ENCODE peak calls at places on chromosomes 11 and 22, in ten cellular contexts. K, A, J, S, R, M, X, D, E and Y are unnamed samples.

GRCh38 chr11:6991227-6991626 is 28.9 kb downstream of the ZNF214 start:
- DNase-seq in S (no peak), X (no peak), M (no peak), J (no peak), K (no peak), A (no peak), D (no peak), E (no peak), R (no peak), Y (no peak)

GRCh38 chr22:41512421-41513194 is 31.7 kb downstream of the POLR3H start:
- DNase-seq in X (no peak), D (peak; percentile 50), M (no peak), R (no peak), J (peak; percentile 79), S (peak; percentile 84), E (no peak), K (no peak), A (no peak), Y (peak; percentile 46)

GRCh38 chr11:19027829-19028595 is 32.5 kb downstream of the MRGPRX2 start:
- DNase-seq in E (peak; percentile 1), M (no peak), S (peak; percentile 73), D (peak; percentile 25), R (no peak), K (no peak), X (no peak), J (peak; percentile 92), A (peak; percentile 72), Y (no peak)

GRCh38 chr11:99814738-99815137 is 794.0 kb downstream of the CNTN5 start:
- DNase-seq in R (no peak), A (no peak), K (no peak), D (no peak), X (no peak), M (no peak), E (no peak), J (no peak), S (no peak), Y (no peak)

GRCh38 chr22:43467571-43467970 is 55.8 kb downstream of the MPPED1 start:
- DNase-seq in R (no peak), X (no peak), S (no peak), M (no peak), D (no peak), J (no peak), K (no peak), E (no peak), A (no peak), Y (no peak)

GRCh38 chr11:44837650-44838049 is 110.9 kb downstream of the TSPAN18 start:
- DNase-seq in E (no peak), R (no peak), D (no peak), M (no peak), J (no peak), A (no peak), S (peak; percentile 51), X (no peak), K (no peak), Y (no peak)

GRCh38 chr22:29260601-29261315 is 7.0 kb downstream of the RHBDD3 start:
- DNase-seq in S (no peak), K (no peak), D (no peak), A (peak; percentile 86), X (no peak), M (no peak), R (no peak), J (no peak), E (no peak), Y (no peak)

GRCh38 chr11:105790021-105790420 is 180.1 kb downstream of the GRIA4 start:
- DNase-seq in E (no peak), M (no peak), X (no peak), S (no peak), J (no peak), R (no peak), K (no peak), A (no peak), D (no peak), Y (no peak)

GRCh38 chr22:27407369-27407985 is 394.1 kb downstream of the MN1 start:
- DNase-seq in E (no peak), R (no peak), D (no peak), K (no peak), M (no peak), J (no peak), S (no peak), A (no peak), X (no peak), Y (no peak)

GRCh38 chr11:35138949-35139881 is at the start of gene CD44:
- DNase-seq in S (peak; percentile 76), J (peak; percentile 93), M (peak; percentile 20), R (peak; percentile 59), D (peak; percentile 67), A (peak; percentile 87), K (peak; percentile 87), E (peak; percentile 54), X (peak; percentile 84), Y (peak; percentile 66)

GRCh38 chr11:73530109-73530508 is 67.8 kb downstream of the FAM168A start:
- DNase-seq in E (no peak), K (no peak), J (no peak), S (no peak), A (no peak), X (no peak), D (peak; percentile 11), M (peak; percentile 7), R (no peak), Y (no peak)

GRCh38 chr11:1403721-1404460 is 14.2 kb downstream of the BRSK2 start:
- DNase-seq in R (no peak), X (no peak), S (no peak), D (no peak), E (no peak), A (no peak), J (no peak), M (no peak), K (no peak), Y (no peak)

GRCh38 chr11:129440028-129440630 is 64.5 kb downstream of the BARX2 start:
- DNase-seq in S (peak; percentile 8), K (no peak), J (peak; percentile 95), A (peak; percentile 76), R (no peak), M (no peak), E (no peak), X (no peak), D (peak; percentile 69), Y (no peak)

GRCh38 chr11:86818466-86819282 is 18.3 kb downstream of the PRSS23 start:
- DNase-seq in X (no peak), K (no peak), A (no peak), J (peak; percentile 54), M (no peak), R (no peak), D (no peak), S (peak; percentile 83), E (peak; percentile 46), Y (no peak)

GRCh38 chr11:66335531-66336233 is 552 bp downstream of the RIN1 start:
- DNase-seq in M (peak; percentile 50), K (peak; percentile 79), E (no peak), A (no peak), D (peak; percentile 44), S (peak; percentile 71), X (no peak), J (peak; percentile 26), R (no peak), Y (no peak)

GRCh38 chr11:47099213-47099917 is 77.3 kb downstream of the ARFGAP2 start:
- DNase-seq in J (no peak), A (no peak), S (peak; percentile 61), E (no peak), X (no peak), D (peak; percentile 1), M (no peak), R (no peak), K (no peak), Y (no peak)

GRCh38 chr11:114163830-114164401 is 104.4 kb downstream of the ZBTB16 start:
- DNase-seq in M (no peak), X (no peak), A (peak; percentile 42), E (no peak), R (no peak), D (no peak), S (peak; percentile 54), J (no peak), K (no peak), Y (peak; percentile 48)

GRCh38 chr11:83671295-83671694 is 385.1 kb upstream of the CCDC90B start:
- DNase-seq in X (no peak), D (no peak), A (no peak), E (no peak), K (no peak), M (no peak), S (no peak), J (peak; percentile 4), R (no peak), Y (no peak)

GRCh38 chr11:36073411-36074203 is 129.7 kb downstream of the LDLRAD3 start:
- DNase-seq in R (no peak), E (no peak), D (no peak), J (no peak), S (peak; percentile 95), M (no peak), X (peak; percentile 30), A (peak; percentile 25), K (no peak), Y (peak; percentile 43)

GRCh38 chr22:32622762-32623147 is 148.1 kb downstream of the FBXO7 start:
- DNase-seq in S (no peak), D (no peak), R (no peak), J (no peak), X (no peak), E (no peak), A (no peak), M (no peak), K (no peak), Y (no peak)

GRCh38 chr22:45968751-45969413 is 8.1 kb downstream of the WNT7B start:
- DNase-seq in M (no peak), R (no peak), X (no peak), S (peak; percentile 73), J (peak; percentile 93), K (no peak), A (no peak), D (peak; percentile 77), E (peak; percentile 24), Y (no peak)

GRCh38 chr22:30286813-30287625 is 2.3 kb downstream of the CASTOR1 start:
- DNase-seq in D (peak; percentile 91), J (no peak), M (peak; percentile 89), X (peak; percentile 71), S (peak; percentile 42), E (no peak), A (peak; percentile 69), K (no peak), R (peak; percentile 93), Y (peak; percentile 68)

GRCh38 chr22:44391026-44391425 is 78.3 kb upstream of the SHISAL1 start:
- DNase-seq in A (no peak), M (no peak), X (peak; percentile 7), K (peak; percentile 22), S (no peak), R (no peak), D (no peak), J (no peak), E (no peak), Y (no peak)